ENCODE peak calls at places on chromosomes 12 and 14, in four cellular contexts. O is IMR-90, W is neuronal stem cell, L is mesenchymal stem cell. P is an unnamed sample.
A peak's percentile ranks its signal among the peaks of the same experiment; 100 is the strongest.

GRCh38 chr14:78700236-78700635 is 530.1 kb downstream of the NRXN3 start:
- DNase-seq in O (no peak), W (no peak), L (no peak), P (no peak)

GRCh38 chr12:131101006-131101405 is 147.3 kb downstream of the ADGRD1 start:
- DNase-seq in L (no peak), W (no peak), O (no peak), P (no peak)

GRCh38 chr12:10242539-10242938 is 29.9 kb downstream of the GABARAPL1 start:
- DNase-seq in L (no peak), W (no peak), O (no peak), P (no peak)

GRCh38 chr12:109131522-109132050 is 15.2 kb downstream of the ACACB start:
- DNase-seq in W (no peak), L (no peak), O (no peak), P (no peak)

GRCh38 chr14:89540009-89540829 is 123.2 kb upstream of the FOXN3 start:
- DNase-seq in W (no peak), O (peak; percentile 38), L (no peak), P (peak; percentile 19)

GRCh38 chr14:98290596-98290995 is 981.4 kb downstream of the BCL11B start:
- DNase-seq in W (no peak), L (no peak), O (no peak), P (no peak)

GRCh38 chr12:212799-213526 is 994 bp downstream of the SLC6A12 start:
- DNase-seq in L (no peak), O (peak; percentile 6), W (no peak), P (no peak)

GRCh38 chr12:57868870-57869609 is 22.5 kb upstream of the CTDSP2 start:
- DNase-seq in W (no peak), O (no peak), L (no peak), P (no peak)

GRCh38 chr12:10540776-10541205 is 35.1 kb downstream of the EIF2S3B start:
- DNase-seq in L (no peak), O (no peak), W (no peak), P (no peak)

GRCh38 chr12:106913456-106913855 is 42.3 kb upstream of the TMEM263 start:
- DNase-seq in L (no peak), O (no peak), W (no peak), P (no peak)

GRCh38 chr14:23284654-23285529 is 1.0 kb downstream of the HOMEZ start:
- DNase-seq in W (no peak), O (peak; percentile 12), L (peak; percentile 41), P (no peak)

GRCh38 chr12:96907681-96908163 is 665 bp downstream of the NEDD1 start:
- DNase-seq in L (peak; percentile 55), O (peak; percentile 25), W (peak; percentile 37), P (peak; percentile 23)

GRCh38 chr14:58942516-58942915 is 246.0 kb upstream of the DAAM1 start:
- DNase-seq in O (peak; percentile 31), L (peak; percentile 83), W (no peak), P (peak; percentile 84)

GRCh38 chr14:90649557-90650135 is 166.6 kb downstream of the TTC7B start:
- DNase-seq in O (no peak), W (no peak), L (no peak), P (no peak)
- H3K79me1 ChIP-seq in O (no peaks in the 10 kb centered on the region), W (no peaks in the 10 kb centered on the region), L (no peaks in the 10 kb centered on the region), P (no peaks in the 10 kb centered on the region)

GRCh38 chr12:124745891-124746570 is 117.6 kb downstream of the SCARB1 start:
- DNase-seq in W (peak; percentile 84), L (peak; percentile 90), O (peak; percentile 81), P (peak; percentile 77)
- H3K4me1 ChIP-seq in W (peaks cover 20% of the 10 kb centered on the region), L (peaks cover 34% of the 10 kb centered on the region), O (peaks cover 19% of the 10 kb centered on the region), P (peaks cover 7% of the 10 kb centered on the region)

DNA sequence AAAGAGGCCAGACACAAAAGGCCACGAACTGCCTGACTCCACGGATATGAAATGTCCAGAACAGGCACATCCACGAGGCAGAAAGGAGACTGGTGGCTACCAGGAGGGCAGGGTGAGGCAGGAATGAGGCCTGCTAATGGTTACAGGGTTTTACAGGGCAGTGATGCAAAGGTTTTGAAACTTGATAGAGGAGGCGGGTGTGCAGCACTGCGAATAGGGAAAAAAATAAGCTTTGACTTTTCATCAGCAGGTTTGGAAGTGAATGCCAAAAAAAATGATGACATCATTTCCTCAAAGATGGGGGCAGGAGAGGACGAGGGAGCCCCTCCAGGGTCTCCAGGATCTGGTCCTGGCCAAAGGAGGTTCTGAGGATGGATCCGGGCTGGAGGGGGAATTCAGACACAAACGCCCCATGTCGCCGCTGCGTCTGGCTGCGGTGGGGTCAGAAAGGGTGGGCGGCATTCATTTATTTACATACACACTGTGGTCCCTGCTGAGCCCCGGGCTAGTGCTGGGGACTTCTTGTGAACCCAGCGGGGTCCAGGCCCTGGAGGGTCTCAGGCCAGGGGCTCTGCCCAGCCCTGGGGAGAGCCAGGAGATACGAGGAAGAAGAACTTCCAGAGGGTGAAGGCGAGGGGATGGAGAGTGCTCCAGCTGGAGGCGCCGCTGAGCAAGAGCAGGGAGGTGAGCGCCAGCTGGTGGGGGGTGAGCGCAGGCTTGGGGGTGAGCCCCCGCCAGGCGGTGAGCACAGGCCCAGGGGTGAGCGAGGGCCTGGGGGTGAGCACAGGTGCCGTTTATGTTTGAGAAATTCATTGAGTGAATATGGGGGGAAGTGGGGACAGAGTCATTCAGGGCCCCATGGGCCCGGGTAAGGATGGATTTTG is 68.3 kb downstream of the NCOR2 start:
- DNase-seq in O (peak; percentile 67), L (no peak), W (no peak), P (no peak)
- H3K79me1 ChIP-seq in O (peaks cover 95% of the 10 kb centered on the region), L (no peaks in the 10 kb centered on the region), W (peaks cover 23% of the 10 kb centered on the region), P (peaks cover 16% of the 10 kb centered on the region)

DNA sequence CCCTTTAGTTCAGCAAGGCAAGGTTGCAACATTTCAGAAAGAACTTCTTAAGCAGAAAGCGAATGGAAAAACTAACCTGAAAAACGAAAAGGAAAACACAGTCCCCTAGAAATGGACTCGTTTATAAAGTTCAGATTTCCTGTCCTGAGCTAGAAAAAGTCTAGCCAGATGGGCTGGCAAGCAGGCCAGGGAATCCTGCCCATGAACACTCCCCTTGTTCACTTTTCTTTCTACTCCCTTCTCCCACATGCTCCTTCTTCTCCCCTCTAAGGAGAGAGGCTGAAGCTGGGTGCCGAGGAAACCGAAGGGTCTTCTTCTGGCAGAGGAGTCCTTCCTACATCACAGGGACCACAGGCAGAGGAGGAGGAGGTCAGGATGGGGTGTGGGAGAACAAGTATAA is 27.1 kb downstream of the LTBP2 start:
- DNase-seq in L (no peak), W (no peak), O (no peak), P (no peak)
- H3K4me1 ChIP-seq in L (peaks cover 49% of the 10 kb centered on the region), W (no peaks in the 10 kb centered on the region), O (peaks cover 31% of the 10 kb centered on the region), P (peaks cover 15% of the 10 kb centered on the region)

DNA sequence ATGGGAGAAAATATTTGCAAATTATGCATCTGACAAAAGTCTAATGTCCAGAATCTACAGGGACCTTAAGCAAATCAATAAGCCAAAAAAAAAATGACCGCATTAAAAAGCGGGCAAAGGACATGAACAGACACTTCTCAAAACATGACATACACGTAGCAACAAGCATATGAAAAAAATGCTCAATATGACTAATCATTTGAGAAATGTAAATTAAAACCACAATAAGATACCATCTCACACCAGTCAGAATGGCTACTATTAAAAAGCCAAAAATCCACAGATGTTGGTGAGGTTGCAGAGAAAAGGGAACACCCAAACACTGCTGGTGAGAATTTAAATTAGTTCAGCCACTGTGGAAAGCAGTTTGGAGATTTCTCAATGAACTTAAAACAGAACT is 16.1 kb downstream of the PAWR start:
- DNase-seq in O (peak; percentile 72), W (no peak), L (peak; percentile 32), P (peak; percentile 34)
- H3K79me1 ChIP-seq in O (peaks cover 57% of the 10 kb centered on the region), W (peaks cover 2% of the 10 kb centered on the region), L (peaks cover 1% of the 10 kb centered on the region), P (no peaks in the 10 kb centered on the region)

DNA sequence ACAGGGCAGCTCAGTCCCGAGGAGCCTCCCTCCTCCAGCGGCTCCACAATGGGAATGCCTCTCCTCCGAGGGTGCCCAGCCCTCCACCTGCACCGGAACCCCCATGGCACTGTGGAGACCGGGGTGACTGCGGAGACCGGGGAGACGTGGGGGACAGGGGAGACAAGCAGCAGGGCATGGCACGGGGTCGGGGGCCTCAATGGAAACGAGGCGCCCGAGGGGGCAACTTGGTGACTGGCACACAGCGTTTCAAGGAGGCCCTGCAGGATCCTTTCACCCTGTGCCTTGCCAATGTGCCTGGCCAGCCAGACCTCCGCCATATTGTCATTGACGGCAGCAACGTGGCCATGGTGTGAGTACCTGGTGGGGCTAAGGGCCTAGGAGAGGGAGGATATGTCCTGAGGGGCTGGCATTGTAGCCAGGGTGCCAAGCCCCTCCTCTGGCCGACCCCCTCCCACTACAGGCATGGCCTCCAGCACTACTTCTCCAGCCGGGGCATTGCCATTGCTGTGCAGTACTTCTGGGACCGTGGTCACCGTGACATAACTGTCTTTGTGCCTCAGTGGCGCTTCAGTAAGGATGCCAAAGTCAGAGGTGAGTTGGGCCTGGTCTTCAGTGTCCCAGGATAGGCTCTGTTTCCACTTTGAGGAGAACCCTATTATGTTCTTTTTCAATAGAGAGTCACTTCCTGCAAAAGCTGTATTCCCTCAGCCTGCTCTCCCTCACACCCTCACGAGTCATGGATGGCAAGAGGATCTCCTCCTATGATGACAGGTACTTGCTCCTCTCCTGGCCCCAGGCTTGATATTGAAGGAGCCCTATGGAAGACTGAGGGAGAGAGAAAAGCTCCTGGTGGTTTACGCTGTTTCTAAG is 2.7 kb downstream of the KHNYN start:
- DNase-seq in L (no peak), W (no peak), O (peak; percentile 26), P (no peak)
- H3K4me1 ChIP-seq in L (peaks cover 29% of the 10 kb centered on the region), W (peaks cover 9% of the 10 kb centered on the region), O (peaks cover 18% of the 10 kb centered on the region), P (peaks cover 10% of the 10 kb centered on the region)

P was measured in trophoblast cell.